ENCODE peak calls at places on chromosomes 2 and 18, in five cellular contexts. E, Y, P, T and L are unnamed samples.

GRCh38 chr18:55420665-55420964 is 167.4 kb downstream of the TCF4 start:
- DNase-seq in Y (no peak), T (peak), P (no peak), E (no peak), L (no peak)

GRCh38 chr2:164839914-164840457 is 1.6 kb downstream of the COBLL1 start:
- DNase-seq in P (no peak), Y (no peak), E (no peak), T (no peak), L (peak)

GRCh38 chr2:46098606-46099005 is 198.6 kb upstream of the EPAS1 start:
- DNase-seq in Y (no peak), E (no peak), T (no peak), P (no peak), L (peak)

GRCh38 chr2:111042772-111043771 is 77.6 kb upstream of the BCL2L11 start:
- DNase-seq in E (no peak), T (no peak), P (no peak), Y (no peak), L (no peak)

GRCh38 chr2:109081374-109081773 is 47.6 kb upstream of the SH3RF3 start:
- DNase-seq in T (no peak), P (no peak), Y (no peak), E (no peak), L (no peak)

GRCh38 chr2:125855204-125855603 is 800.8 kb upstream of the GYPC start:
- DNase-seq in P (no peak), Y (no peak), T (no peak), E (no peak), L (no peak)

GRCh38 chr2:128389521-128389920 is 70.9 kb upstream of the HS6ST1 start:
- DNase-seq in E (peak), P (no peak), T (no peak), Y (peak), L (no peak)

GRCh38 chr2:229660951-229661350 is 53.4 kb downstream of the DNER start:
- DNase-seq in Y (no peak), T (no peak), P (no peak), E (no peak), L (peak)

GRCh38 chr2:58923869-58924268 is 682.7 kb upstream of the FANCL start:
- DNase-seq in P (no peak), E (no peak), Y (no peak), T (no peak), L (no peak)

GRCh38 chr2:197668296-197668695 is 7.1 kb downstream of the RFTN2 start:
- DNase-seq in Y (no peak), T (no peak), P (no peak), E (no peak), L (no peak)

GRCh38 chr2:10810175-10811161 is 2.1 kb downstream of the PDIA6 start:
- DNase-seq in T (peak), E (no peak), P (no peak), Y (no peak), L (peak)

GRCh38 chr2:232146294-232146693 is 184.8 kb downstream of the DIS3L2 start:
- DNase-seq in Y (no peak), P (no peak), E (no peak), T (no peak), L (no peak)

GRCh38 chr2:173874899-173875247 is 90.3 kb downstream of the SP3 start:
- DNase-seq in Y (no peak), E (no peak), P (no peak), T (peak), L (no peak)

GRCh38 chr2:66438498-66439290 is 3.8 kb downstream of the MEIS1 start:
- DNase-seq in P (no peak), E (no peak), T (no peak), Y (no peak), L (no peak)

GRCh38 chr2:95158891-95159619 is 593 bp downstream of the ZNF514 start:
- DNase-seq in E (peak), P (peak), T (peak), Y (peak), L (peak)

GRCh38 chr2:165864353-165864752 is 70.3 kb upstream of the GALNT3 start:
- DNase-seq in Y (no peak), T (no peak), P (peak), E (no peak), L (no peak)

GRCh38 chr2:122063716-122064115 is 308.3 kb downstream of the TSN start:
- DNase-seq in E (no peak), P (no peak), T (no peak), Y (no peak), L (peak)

GRCh38 chr2:117613101-117613500 is 201.4 kb upstream of the DDX18 start:
- DNase-seq in E (no peak), T (no peak), Y (no peak), P (no peak), L (no peak)

GRCh38 chr2:72989770-72990556 is 72.6 kb downstream of the EMX1 start:
- DNase-seq in T (no peak), P (no peak), Y (peak), E (peak), L (no peak)

GRCh38 chr18:31943895-31944816 is 1.2 kb upstream of the TRAPPC8 start:
- DNase-seq in Y (no peak), E (no peak), P (no peak), T (peak), L (no peak)

GRCh38 chr2:3461781-3462492 is 57.4 kb downstream of the ADI1 start:
- DNase-seq in P (no peak), E (peak), T (peak), Y (peak), L (peak)

GRCh38 chr18:22726469-22726868 is 206.7 kb upstream of the RBBP8 start:
- DNase-seq in Y (no peak), T (no peak), E (no peak), P (no peak), L (no peak)

GRCh38 chr2:5374736-5375135 is 317.4 kb upstream of the SOX11 start:
- DNase-seq in T (no peak), P (no peak), E (no peak), Y (no peak), L (no peak)

GRCh38 chr2:8479298-8479697 is 202.6 kb upstream of the ID2 start:
- DNase-seq in T (no peak), P (no peak), E (peak), Y (no peak), L (no peak)

GRCh38 chr2:20422679-20423271 is 24.1 kb upstream of the RHOB start:
- DNase-seq in T (peak), Y (no peak), E (no peak), P (no peak), L (peak)

GRCh38 chr2:28280576-28280975 is 112.1 kb upstream of the FOSL2 start:
- DNase-seq in E (no peak), Y (no peak), P (no peak), T (no peak), L (no peak)

GRCh38 chr2:191740016-191740419 is 62.1 kb downstream of the NABP1 start:
- DNase-seq in P (no peak), E (no peak), Y (no peak), T (peak), L (no peak)

GRCh38 chr2:235727186-235727585 is 233.3 kb downstream of the AGAP1 start:
- DNase-seq in Y (no peak), E (no peak), T (no peak), P (no peak), L (no peak)

GRCh38 chr2:212237350-212238095 is 301.1 kb downstream of the ERBB4 start:
- DNase-seq in T (no peak), P (peak), Y (no peak), E (no peak), L (no peak)